ENCODE peak calls at places on chromosomes 12 and 14, in nine cellular contexts. V is lung, K is A549, U is amniotic stem cell, W is KBM-7, T is endodermal cell, G is RPMI8226, A is EL, Q is NCI-H510A. J is an unnamed sample.

GRCh38 chr12:24560192-24560591 is 388.7 kb downstream of the BCAT1 start:
- DNase-seq in V (no peak), K (no peak), U (no peak), W (no peak), T (no peak), G (no peak), A (no peak), Q (no peak), J (no peak)

GRCh38 chr12:32583535-32583934 is 95.6 kb upstream of the DNM1L start:
- DNase-seq in V (no peak), K (no peak), U (peak; percentile 22), W (no peak), T (no peak), G (no peak), A (peak; percentile 41), Q (no peak), J (no peak)

GRCh38 chr12:49706351-49707126 is 666 bp downstream of the FMNL3 start:
- DNase-seq in V (peak; percentile 31), K (no peak), U (no peak), W (peak; percentile 4), T (peak; percentile 90), G (no peak), A (peak; percentile 48), Q (no peak), J (peak; percentile 26)

GRCh38 chr12:32901553-32901952 is 5.0 kb upstream of the PKP2 start:
- DNase-seq in V (no peak), K (no peak), U (no peak), W (no peak), T (no peak), G (no peak), A (peak; percentile 28), Q (no peak), J (no peak)

GRCh38 chr14:36105401-36105800 is 71.1 kb downstream of the PTCSC3 start:
- DNase-seq in V (peak; percentile 30), K (peak; percentile 14), U (no peak), W (peak; percentile 3), T (peak; percentile 76), G (peak; percentile 8), A (no peak), Q (peak; percentile 70), J (no peak)

GRCh38 chr14:23377873-23378563 is 1.2 kb downstream of the CMTM5 start:
- DNase-seq in V (no peak), K (no peak), U (no peak), W (no peak), T (no peak), G (no peak), A (no peak), Q (no peak), J (no peak)

GRCh38 chr12:122981036-122981471 is 573 bp downstream of the ARL6IP4 start:
- DNase-seq in V (no peak), K (no peak), U (no peak), W (no peak), T (peak; percentile 83), G (peak; percentile 47), A (peak; percentile 23), Q (no peak), J (peak; percentile 25)

GRCh38 chr12:121816925-121817647 is 13.3 kb downstream of the SETD1B start:
- DNase-seq in V (no peak), K (no peak), U (no peak), W (no peak), T (no peak), G (no peak), A (no peak), Q (no peak), J (no peak)

GRCh38 chr12:93785262-93786010 is 108.3 kb downstream of the CRADD start:
- DNase-seq in V (peak; percentile 61), K (peak; percentile 96), U (peak; percentile 76), W (no peak), T (peak; percentile 86), G (no peak), A (peak; percentile 97), Q (no peak), J (peak; percentile 77)

GRCh38 chr12:116317986-116318737 is 40.7 kb upstream of the MED13L start:
- DNase-seq in V (no peak), K (no peak), U (no peak), W (no peak), T (no peak), G (no peak), A (no peak), Q (no peak), J (no peak)

GRCh38 chr12:71027835-71028234 is 107.3 kb upstream of the PTPRR start:
- DNase-seq in V (no peak), K (no peak), U (no peak), W (no peak), T (no peak), G (no peak), A (no peak), Q (no peak), J (no peak)

GRCh38 chr14:31090872-31091764 is 64.9 kb upstream of the STRN3 start:
- DNase-seq in V (peak; percentile 34), K (peak; percentile 74), U (peak; percentile 73), W (no peak), T (no peak), G (no peak), A (peak; percentile 84), Q (no peak), J (no peak)

GRCh38 chr12:52426034-52426433 is 8.1 kb downstream of the KRT75 start:
- DNase-seq in V (no peak), K (no peak), U (no peak), W (no peak), T (no peak), G (no peak), A (no peak), Q (no peak), J (no peak)

GRCh38 chr12:50618864-50619609 is 114.3 kb downstream of the DIP2B start:
- DNase-seq in V (no peak), K (peak; percentile 30), U (no peak), W (no peak), T (no peak), G (no peak), A (peak; percentile 56), Q (no peak), J (no peak)

GRCh38 chr14:59897757-59898383 is 22.1 kb upstream of the LRRC9 start:
- DNase-seq in V (no peak), K (peak; percentile 40), U (no peak), W (no peak), T (peak; percentile 71), G (peak; percentile 9), A (peak; percentile 15), Q (peak; percentile 16), J (peak; percentile 10)

GRCh38 chr14:52018252-52018651 is 28.9 kb downstream of the RTRAF start:
- DNase-seq in V (no peak), K (no peak), U (no peak), W (no peak), T (no peak), G (no peak), A (peak; percentile 61), Q (no peak), J (no peak)

GRCh38 chr12:105409881-105410471 is 79.5 kb downstream of the C12orf75 start:
- DNase-seq in V (peak; percentile 33), K (no peak), U (no peak), W (peak; percentile 16), T (peak; percentile 47), G (no peak), A (peak; percentile 54), Q (peak; percentile 40), J (no peak)

GRCh38 chr12:62891805-62892549 is 43.0 kb downstream of the PPM1H start:
- DNase-seq in V (no peak), K (no peak), U (no peak), W (no peak), T (no peak), G (no peak), A (no peak), Q (no peak), J (no peak)

GRCh38 chr12:63826002-63826585 is 18.4 kb upstream of the SRGAP1 start:
- DNase-seq in V (no peak), K (peak; percentile 81), U (peak; percentile 30), W (peak; percentile 60), T (no peak), G (peak; percentile 38), A (peak; percentile 68), Q (peak; percentile 19), J (no peak)

GRCh38 chr12:128266086-128266485 is 884 bp upstream of the TMEM132C start:
- DNase-seq in V (no peak), K (no peak), U (no peak), W (no peak), T (no peak), G (no peak), A (no peak), Q (no peak), J (no peak)

GRCh38 chr14:33949051-33950037 is 1.5 kb downstream of the EGLN3 start:
- DNase-seq in V (no peak), K (no peak), U (no peak), W (peak; percentile 28), T (peak; percentile 46), G (no peak), A (no peak), Q (no peak), J (no peak)

GRCh38 chr12:6352198-6353173 is 10.6 kb upstream of the TNFRSF1A start:
- DNase-seq in V (no peak), K (no peak), U (no peak), W (peak; percentile 45), T (no peak), G (no peak), A (no peak), Q (no peak), J (no peak)

GRCh38 chr12:52010152-52010622 is 3.4 kb downstream of the TAMALIN start:
- DNase-seq in V (peak; percentile 57), K (no peak), U (no peak), W (peak; percentile 37), T (peak; percentile 95), G (no peak), A (peak; percentile 48), Q (no peak), J (no peak)

GRCh38 chr12:77510985-77511384 is 319.7 kb upstream of the NAV3 start:
- DNase-seq in V (no peak), K (no peak), U (no peak), W (no peak), T (no peak), G (no peak), A (no peak), Q (peak; percentile 9), J (no peak)

GRCh38 chr12:10612110-10612509 is 1.3 kb downstream of the MAGOHB start:
- DNase-seq in V (no peak), K (no peak), U (no peak), W (no peak), T (no peak), G (no peak), A (no peak), Q (no peak), J (no peak)

GRCh38 chr14:72558721-72559120 is 335.2 kb downstream of the DPF3 start:
- DNase-seq in V (no peak), K (no peak), U (no peak), W (no peak), T (no peak), G (no peak), A (peak; percentile 83), Q (no peak), J (no peak)

GRCh38 chr14:54300881-54301280 is 95.9 kb upstream of the CDKN3 start:
- DNase-seq in V (no peak), K (no peak), U (no peak), W (no peak), T (no peak), G (no peak), A (no peak), Q (no peak), J (no peak)

GRCh38 chr12:121214171-121214777 is 4.3 kb downstream of the P2RX4 start:
- DNase-seq in V (no peak), K (no peak), U (no peak), W (no peak), T (no peak), G (no peak), A (peak; percentile 55), Q (no peak), J (peak; percentile 52)

GRCh38 chr12:69435644-69436043 is 34.5 kb upstream of the FRS2 start:
- DNase-seq in V (no peak), K (no peak), U (no peak), W (no peak), T (no peak), G (no peak), A (no peak), Q (no peak), J (no peak)

GRCh38 chr12:118034429-118035193 is 18.1 kb downstream of the RFC5 start:
- DNase-seq in V (no peak), K (peak; percentile 73), U (no peak), W (no peak), T (peak; percentile 80), G (peak; percentile 34), A (peak; percentile 71), Q (no peak), J (peak; percentile 29)

GRCh38 chr12:62643470-62643869 is 176.8 kb downstream of the MON2 start:
- DNase-seq in V (no peak), K (no peak), U (no peak), W (no peak), T (no peak), G (no peak), A (no peak), Q (no peak), J (no peak)